ENCODE peak calls at places on chromosomes 12 and 14, in six cellular contexts. N is stomach, U is A549, I is body of pancreas, F is IMR-90, J is esophagus squamous epithelium. T is an unnamed sample.
A peak's percentile ranks its signal among the peaks of the same experiment; 100 is the strongest.

GRCh38 chr12:130847097-130847496 is 8.0 kb upstream of the STX2 start:
- DNase-seq in N (no peak), U (no peak), I (no peak), F (peak; percentile 30), J (no peak), T (no peak)

GRCh38 chr12:62919827-62920226 is 15.1 kb downstream of the PPM1H start:
- DNase-seq in N (peak; percentile 35), U (no peak), I (peak; percentile 45), F (peak; percentile 63), J (no peak), T (no peak)

GRCh38 chr14:63276492-63277342 is 42.0 kb downstream of the GPHB5 start:
- DNase-seq in N (no peak), U (peak; percentile 36), I (no peak), F (peak; percentile 64), J (no peak), T (no peak)

GRCh38 chr14:68941820-68942219 is 37.3 kb downstream of the ACTN1 start:
- DNase-seq in N (peak; percentile 34), U (peak; percentile 82), I (peak; percentile 70), F (peak; percentile 90), J (no peak), T (peak; percentile 92)

GRCh38 chr12:3777206-3777809 is 24.4 kb upstream of the CRACR2A start:
- DNase-seq in N (no peak), U (peak; percentile 25), I (peak; percentile 44), F (peak; percentile 43), J (no peak), T (no peak)

GRCh38 chr12:44465139-44465538 is 411.0 kb downstream of the NELL2 start:
- DNase-seq in N (no peak), U (no peak), I (no peak), F (no peak), J (no peak), T (no peak)

GRCh38 chr12:48750215-48750614 is 33.7 kb upstream of the CCNT1 start:
- DNase-seq in N (no peak), U (no peak), I (no peak), F (peak; percentile 73), J (no peak), T (no peak)

GRCh38 chr14:101072945-101073597 is 169.5 kb upstream of the RTL1 start:
- DNase-seq in N (peak; percentile 31), U (peak; percentile 97), I (peak; percentile 60), F (peak; percentile 98), J (no peak), T (peak; percentile 31)

GRCh38 chr14:98187302-98187701 is 1084.7 kb downstream of the BCL11B start:
- DNase-seq in N (no peak), U (no peak), I (no peak), F (no peak), J (no peak), T (no peak)

GRCh38 chr12:4009979-4010704 is 136.9 kb upstream of the PARP11 start:
- DNase-seq in N (no peak), U (no peak), I (no peak), F (no peak), J (no peak), T (no peak)

GRCh38 chr12:127640181-127640886 is 626.6 kb upstream of the TMEM132C start:
- DNase-seq in N (no peak), U (no peak), I (no peak), F (peak; percentile 57), J (no peak), T (peak; percentile 16)

GRCh38 chr12:16626991-16627390 is 21.0 kb upstream of the LMO3 start:
- DNase-seq in N (no peak), U (no peak), I (no peak), F (no peak), J (no peak), T (no peak)

GRCh38 chr12:20549115-20549719 is 145.9 kb upstream of the SLCO1C1 start:
- DNase-seq in N (no peak), U (peak; percentile 30), I (no peak), F (peak; percentile 56), J (no peak), T (no peak)

GRCh38 chr14:29354446-29354845 is 573.2 kb downstream of the PRKD1 start:
- DNase-seq in N (no peak), U (no peak), I (no peak), F (peak; percentile 7), J (no peak), T (no peak)

GRCh38 chr12:104615048-104615561 is 158.4 kb downstream of the CHST11 start:
- DNase-seq in N (no peak), U (no peak), I (peak; percentile 50), F (no peak), J (no peak), T (peak; percentile 86)

GRCh38 chr14:99561827-99562226 is 42.2 kb downstream of the CCDC85C start:
- DNase-seq in N (no peak), U (no peak), I (peak; percentile 76), F (no peak), J (no peak), T (no peak)

GRCh38 chr14:53062856-53063255 is 90.3 kb downstream of the DDHD1 start:
- DNase-seq in N (no peak), U (no peak), I (no peak), F (peak; percentile 70), J (no peak), T (no peak)

GRCh38 chr12:107884769-107885694 is 110.5 kb downstream of the ASCL4 start:
- DNase-seq in N (peak; percentile 67), U (peak; percentile 43), I (peak; percentile 59), F (peak; percentile 49), J (peak; percentile 10), T (peak; percentile 32)

GRCh38 chr14:36241183-36241582 is 64.7 kb upstream of the PTCSC3 start:
- DNase-seq in N (no peak), U (no peak), I (no peak), F (no peak), J (no peak), T (no peak)

GRCh38 chr12:96907681-96908163 is 665 bp downstream of the NEDD1 start:
- DNase-seq in N (no peak), U (peak; percentile 13), I (no peak), F (peak; percentile 25), J (no peak), T (no peak)

GRCh38 chr14:74324945-74325361 is 22.2 kb upstream of the ABCD4 start:
- DNase-seq in N (no peak), U (peak; percentile 65), I (no peak), F (peak; percentile 38), J (no peak), T (no peak)

DNA sequence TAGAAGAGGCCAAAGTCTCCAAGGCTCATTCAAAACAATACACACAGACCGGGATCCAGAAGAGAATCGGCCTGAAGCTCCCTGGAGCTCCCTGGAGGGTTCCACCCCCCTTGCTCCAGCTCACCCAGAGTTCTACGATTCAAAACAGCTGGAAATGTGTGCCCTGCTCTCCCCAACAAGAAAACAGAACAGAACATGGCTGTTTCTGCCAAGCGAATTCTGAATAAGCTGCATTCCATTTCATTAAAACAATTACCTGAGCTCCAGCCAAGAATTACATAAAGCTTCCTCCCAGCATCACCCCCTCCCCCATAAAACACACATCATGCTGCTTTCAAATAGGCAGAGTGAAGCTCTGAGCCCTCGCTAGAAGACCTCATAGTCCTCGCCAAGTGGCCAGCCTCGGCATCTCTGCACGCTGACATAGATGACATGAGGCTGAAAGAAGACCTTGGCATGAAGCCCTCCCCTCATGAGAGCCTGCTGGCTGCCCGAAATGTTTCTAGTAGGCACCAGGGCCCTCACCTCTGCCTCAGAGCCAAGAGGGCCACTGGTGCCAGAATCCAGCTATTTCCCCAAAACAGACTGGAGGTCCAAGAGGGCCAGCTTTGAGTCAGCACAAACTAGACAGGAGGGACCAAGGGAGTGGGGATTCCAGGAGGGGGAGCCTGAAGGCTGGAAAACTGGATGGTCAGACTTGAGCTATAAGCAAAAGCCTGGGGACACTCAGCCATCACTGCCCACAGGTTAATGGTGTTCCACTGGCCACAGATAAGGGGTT is 8.3 kb downstream of the PXN start:
- DNase-seq in N (peak; percentile 42), U (no peak), I (peak; percentile 64), F (peak; percentile 93), J (no peak), T (no peak)
- TF ChIP-seq POLR2A in N (no peak), U (no peak), I (peak; percentile 8), F (no peak), J (no peak), T (no peak)

GRCh38 chr12:56021882-56022497 is 1.1 kb downstream of the IKZF4 start:
- DNase-seq in N (no peak), U (no peak), I (no peak), F (no peak), J (no peak), T (no peak)

GRCh38 chr12:56017181-56017580 is 3.7 kb upstream of the IKZF4 start:
- DNase-seq in N (no peak), U (no peak), I (no peak), F (no peak), J (no peak), T (no peak)

DNA sequence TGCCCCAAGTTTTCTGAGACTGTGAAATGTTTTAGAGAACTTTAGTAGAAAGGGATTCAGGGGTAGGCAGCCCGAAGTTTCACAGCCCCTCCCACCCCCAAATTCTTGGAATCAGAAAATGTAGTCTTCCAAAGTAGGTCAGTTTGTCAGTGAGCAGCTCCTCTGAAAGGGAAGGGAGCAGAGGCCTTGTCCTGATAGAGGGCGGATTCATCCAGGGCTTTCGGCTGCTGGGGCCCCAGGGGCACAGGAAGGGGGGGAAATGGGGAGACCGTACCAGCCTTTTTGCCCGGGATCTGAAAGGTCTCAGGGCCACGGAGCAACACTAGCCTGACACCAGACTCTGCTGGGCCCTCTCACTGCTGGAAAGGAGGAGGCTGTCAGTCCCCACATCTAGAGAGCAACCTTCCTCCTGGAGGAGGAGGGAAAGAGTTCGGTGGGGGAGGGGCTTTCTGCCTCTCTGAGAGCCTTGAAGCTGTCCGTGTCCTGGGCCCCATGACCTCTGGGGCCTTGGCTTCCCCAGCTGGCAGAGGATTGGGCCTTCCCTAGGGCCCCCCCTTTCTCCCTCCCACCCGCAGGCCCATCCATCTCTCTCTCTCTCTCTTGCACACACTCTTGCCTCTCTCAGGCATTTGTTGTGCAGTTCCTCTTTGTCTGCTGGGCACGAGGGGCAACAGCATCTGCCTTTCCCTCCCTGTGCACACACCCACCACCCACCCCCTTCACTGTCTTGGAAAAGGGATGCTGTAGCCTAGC is at the start of gene IKZF4:
- DNase-seq in N (no peak), U (no peak), I (peak; percentile 46), F (peak; percentile 48), J (no peak), T (no peak)
- TF ChIP-seq POLR2A in N (no peak), U (no peak), I (no peak), F (no peak), J (no peak), T (no peak)

GRCh38 chr12:45991289-45992249 is 1.2 kb upstream of the SCAF11 start:
- DNase-seq in N (peak; percentile 75), U (peak; percentile 60), I (peak; percentile 81), F (peak; percentile 43), J (peak; percentile 40), T (peak; percentile 96)

GRCh38 chr12:45990468-45991288 is at the start of gene SCAF11:
- DNase-seq in N (peak; percentile 100), U (peak; percentile 91), I (peak; percentile 100), F (peak; percentile 100), J (peak; percentile 100), T (peak; percentile 100)

GRCh38 chr12:45988259-45988658 is 2.1 kb downstream of the SCAF11 start:
- DNase-seq in N (no peak), U (no peak), I (no peak), F (peak; percentile 82), J (no peak), T (no peak)

GRCh38 chr12:45989277-45989856 is 1.0 kb downstream of the SCAF11 start:
- DNase-seq in N (peak; percentile 68), U (peak; percentile 15), I (no peak), F (peak; percentile 26), J (no peak), T (no peak)

GRCh38 chr12:45989857-45990467 is 412 bp downstream of the SCAF11 start:
- DNase-seq in N (peak; percentile 51), U (no peak), I (peak; percentile 73), F (peak; percentile 47), J (no peak), T (peak; percentile 93)
- TF ChIP-seq POLR2A in N (no peak), U (peak; percentile 27), I (no peak), F (no peak), J (no peak), T (no peak)

GRCh38 chr14:72736348-72736747 is 157.6 kb downstream of the DPF3 start:
- DNase-seq in N (peak; percentile 21), U (no peak), I (no peak), F (peak; percentile 83), J (no peak), T (no peak)
- TF ChIP-seq POLR2A in N (no peak), U (no peak), I (no peak), F (no peak), J (no peak), T (no peak)